ENCODE peak calls at places on chromosomes 2 and 18, in four cellular contexts. One of them, this sample, is unnamed.

GRCh38 chr2:145411493-145411892 is 891.6 kb upstream of the ZEB2 start:
- DNase-seq in T-helper 22 cell: no peak
- DNase-seq in stimulated activated CD8-positive, alpha-beta memory T cell treated with anti-CD3 and anti-CD28 coated beads, Interleukin-7, amount 100 ng/mL, for 1 hour: no peak
- DNase-seq in frontal cortex: no peak
- DNase-seq in this sample: no peak

GRCh38 chr2:47271054-47272000 is 116.2 kb upstream of the STPG4 start:
- DNase-seq in T-helper 22 cell: no peak
- DNase-seq in stimulated activated CD8-positive, alpha-beta memory T cell treated with anti-CD3 and anti-CD28 coated beads, Interleukin-7, amount 100 ng/mL, for 1 hour: no peak
- DNase-seq in frontal cortex: no peak
- DNase-seq in this sample: no peak

GRCh38 chr2:100252811-100253698 is 69.2 kb downstream of the LONRF2 start:
- DNase-seq in T-helper 22 cell: no peak
- DNase-seq in stimulated activated CD8-positive, alpha-beta memory T cell treated with anti-CD3 and anti-CD28 coated beads, Interleukin-7, amount 100 ng/mL, for 1 hour: no peak
- DNase-seq in frontal cortex: no peak
- DNase-seq in this sample: no peak

GRCh38 chr2:147636238-147636887 is 208.5 kb upstream of the ACVR2A start:
- DNase-seq in T-helper 22 cell: no peak
- DNase-seq in stimulated activated CD8-positive, alpha-beta memory T cell treated with anti-CD3 and anti-CD28 coated beads, Interleukin-7, amount 100 ng/mL, for 1 hour: no peak
- DNase-seq in frontal cortex: no peak
- DNase-seq in this sample: no peak

GRCh38 chr18:5214583-5215351 is 17.7 kb upstream of the AKAIN1 start:
- DNase-seq in T-helper 22 cell: no peak
- DNase-seq in stimulated activated CD8-positive, alpha-beta memory T cell treated with anti-CD3 and anti-CD28 coated beads, Interleukin-7, amount 100 ng/mL, for 1 hour: no peak
- DNase-seq in frontal cortex: no peak
- DNase-seq in this sample: no peak

GRCh38 chr2:112031473-112031872 is 23.6 kb upstream of the TMEM87B start:
- DNase-seq in T-helper 22 cell: no peak
- DNase-seq in stimulated activated CD8-positive, alpha-beta memory T cell treated with anti-CD3 and anti-CD28 coated beads, Interleukin-7, amount 100 ng/mL, for 1 hour: no peak
- DNase-seq in frontal cortex: no peak
- DNase-seq in this sample: no peak

GRCh38 chr2:196331143-196331542 is 159.8 kb upstream of the STK17B start:
- DNase-seq in T-helper 22 cell: no peak
- DNase-seq in stimulated activated CD8-positive, alpha-beta memory T cell treated with anti-CD3 and anti-CD28 coated beads, Interleukin-7, amount 100 ng/mL, for 1 hour: no peak
- DNase-seq in frontal cortex: no peak
- DNase-seq in this sample: no peak

GRCh38 chr2:113050921-113051895 is 1.5 kb downstream of the IL36B start:
- DNase-seq in T-helper 22 cell: no peak
- DNase-seq in stimulated activated CD8-positive, alpha-beta memory T cell treated with anti-CD3 and anti-CD28 coated beads, Interleukin-7, amount 100 ng/mL, for 1 hour: no peak
- DNase-seq in frontal cortex: no peak
- DNase-seq in this sample: no peak

GRCh38 chr2:28030600-28030999 is 140.1 kb downstream of the BABAM2 start:
- DNase-seq in T-helper 22 cell: no peak
- DNase-seq in stimulated activated CD8-positive, alpha-beta memory T cell treated with anti-CD3 and anti-CD28 coated beads, Interleukin-7, amount 100 ng/mL, for 1 hour: no peak
- DNase-seq in frontal cortex: no peak
- DNase-seq in this sample: peak